ENCODE peak calls at places on chromosomes 13 and 19, in four cellular contexts. T is mammary epithelial cell, E is neural progenitor cell, Q is psoas muscle. J is an unnamed sample. For H3K9me3 and H3K4me1, the result is how much of the 10 kb centered on the place peaks cover.

GRCh38 chr19:7386308-7386707 is 37.6 kb downstream of the ARHGEF18 start:
- DNase-seq in E (no peak), Q (no peak), T (no peak), J (no peak)

GRCh38 chr19:7333198-7334118 is 15.3 kb upstream of the ARHGEF18 start:
- DNase-seq in Q (no peak), E (no peak), T (peak), J (no peak)

GRCh38 chr19:43798546-43799409 is 3.5 kb downstream of the LYPD5 start:
- DNase-seq in Q (peak), T (peak), E (peak), J (no peak)

GRCh38 chr13:81957121-81957520 is 1616.2 kb upstream of the SPRY2 start:
- DNase-seq in Q (no peak), T (no peak), E (peak), J (no peak)

GRCh38 chr13:100619940-100620339 is 31.4 kb upstream of the GGACT start:
- DNase-seq in E (no peak), Q (no peak), T (no peak), J (no peak)

GRCh38 chr19:9945319-9945966 is 9.1 kb upstream of the OLFM2 start:
- DNase-seq in E (peak), Q (peak), T (peak), J (peak)

GRCh38 chr19:55638864-55639359 is 1.9 kb upstream of the ZNF580 start:
- DNase-seq in E (peak), T (no peak), Q (peak), J (no peak)

GRCh38 chr19:31349160-31349881 is at the start of gene TSHZ3:
- DNase-seq in E (peak), Q (peak), T (peak), J (no peak)

GRCh38 chr19:3852614-3853254 is 16.1 kb downstream of the ZFR2 start:
- DNase-seq in T (peak), Q (no peak), E (no peak), J (no peak)

GRCh38 chr19:4216832-4217231 is 12.5 kb upstream of the EBI3 start:
- DNase-seq in E (no peak), T (no peak), Q (no peak), J (no peak)

GRCh38 chr13:20006206-20006605 is 47.7 kb downstream of the ZMYM2 start:
- DNase-seq in T (no peak), E (no peak), Q (no peak), J (no peak)

GRCh38 chr19:13953021-13953531 is 767 bp downstream of the DCAF15 start:
- DNase-seq in Q (no peak), T (peak), E (peak), J (no peak)

GRCh38 chr19:7739801-7740659 is 7.3 kb downstream of the CD209 start:
- DNase-seq in E (no peak), T (no peak), Q (no peak), J (no peak)

GRCh38 chr19:13839938-13840750 is 36.8 kb upstream of the NANOS3 start:
- DNase-seq in E (no peak), Q (peak), T (peak), J (peak)

GRCh38 chr13:30832377-30832776 is 73.7 kb upstream of the MEDAG start:
- DNase-seq in E (no peak), T (no peak), Q (no peak), J (no peak)

DNA sequence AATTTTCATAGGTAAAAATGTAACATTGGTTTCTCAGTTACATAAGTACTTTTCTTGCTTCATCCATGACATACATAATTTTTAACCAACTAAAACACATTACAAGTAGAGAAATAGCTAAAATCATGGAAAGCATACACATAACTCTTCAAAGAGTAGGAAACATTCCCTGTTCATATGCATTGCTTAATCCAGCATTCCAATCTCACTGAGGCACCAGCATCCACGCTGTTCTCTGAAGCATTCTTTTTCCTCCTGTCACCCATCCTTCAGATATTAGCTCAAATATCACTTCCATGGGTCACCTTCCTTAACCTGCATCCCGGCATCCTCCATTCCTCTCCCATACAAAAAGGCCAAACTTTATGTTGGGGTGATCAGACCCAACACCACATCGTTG is 79.1 kb downstream of the ZNF254 start:
- DNase-seq in Q (no peak), T (no peak), E (no peak), J (no peak)
- H3K9me3 ChIP-seq in Q (under half), T (under half), E (under half), J (under half)

GRCh38 chr13:79405831-79406596 is at the start of gene RBM26:
- DNase-seq in E (peak), Q (peak), T (peak), J (peak)
- H3K4me1 ChIP-seq in E (under half), Q (under half), T (under half), J (under half)

GRCh38 chr13:104181526-104182231 is 1115.5 kb upstream of the SLC10A2 start:
- DNase-seq in T (no peak), E (no peak), Q (no peak), J (no peak)
- H3K27ac ChIP-seq in T (no peak), E (no peak), Q (no peak), J (no peak)

GRCh38 chr13:79530270-79530669 is 49.3 kb downstream of the NDFIP2 start:
- DNase-seq in Q (no peak), T (no peak), E (no peak), J (no peak)

GRCh38 chr13:79527698-79528097 is 46.7 kb downstream of the NDFIP2 start:
- DNase-seq in Q (no peak), T (no peak), E (no peak), J (no peak)

GRCh38 chr13:79528356-79528755 is 47.4 kb downstream of the NDFIP2 start:
- DNase-seq in E (no peak), T (no peak), Q (no peak), J (no peak)

GRCh38 chr13:79531542-79532239 is 50.7 kb downstream of the NDFIP2 start:
- DNase-seq in T (no peak), Q (no peak), E (no peak), J (no peak)

GRCh38 chr13:79528759-79529191 is 47.8 kb downstream of the NDFIP2 start:
- DNase-seq in E (peak), Q (no peak), T (no peak), J (no peak)
- H3K9me3 ChIP-seq in E (under half), Q (under half), T (under half), J (under half)

DNA sequence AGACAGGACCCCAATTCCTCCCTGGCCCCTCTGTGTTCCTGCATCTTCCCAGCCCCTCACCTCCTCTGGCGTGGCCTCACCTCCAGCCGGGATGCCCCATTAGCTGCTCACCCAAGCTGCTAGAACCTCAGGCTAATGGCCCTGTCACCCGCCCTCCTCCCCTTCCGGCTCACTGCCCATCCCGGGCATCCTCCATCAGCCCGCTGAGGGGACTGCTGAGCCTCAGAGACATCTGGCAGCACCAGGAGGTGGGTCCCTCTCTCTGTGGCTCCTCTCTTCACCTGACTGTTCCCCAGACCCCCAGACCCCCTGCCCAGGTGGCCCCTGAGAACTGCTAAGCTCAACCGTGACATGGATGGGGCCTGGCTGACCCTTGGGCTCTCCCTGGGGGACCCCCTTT is 2.9 kb downstream of the FFAR1 start:
- DNase-seq in T (no peak), Q (no peak), E (no peak), J (no peak)
- H3K4me1 ChIP-seq in T (under half), Q (under half), E (under half), J (under half)

DNA sequence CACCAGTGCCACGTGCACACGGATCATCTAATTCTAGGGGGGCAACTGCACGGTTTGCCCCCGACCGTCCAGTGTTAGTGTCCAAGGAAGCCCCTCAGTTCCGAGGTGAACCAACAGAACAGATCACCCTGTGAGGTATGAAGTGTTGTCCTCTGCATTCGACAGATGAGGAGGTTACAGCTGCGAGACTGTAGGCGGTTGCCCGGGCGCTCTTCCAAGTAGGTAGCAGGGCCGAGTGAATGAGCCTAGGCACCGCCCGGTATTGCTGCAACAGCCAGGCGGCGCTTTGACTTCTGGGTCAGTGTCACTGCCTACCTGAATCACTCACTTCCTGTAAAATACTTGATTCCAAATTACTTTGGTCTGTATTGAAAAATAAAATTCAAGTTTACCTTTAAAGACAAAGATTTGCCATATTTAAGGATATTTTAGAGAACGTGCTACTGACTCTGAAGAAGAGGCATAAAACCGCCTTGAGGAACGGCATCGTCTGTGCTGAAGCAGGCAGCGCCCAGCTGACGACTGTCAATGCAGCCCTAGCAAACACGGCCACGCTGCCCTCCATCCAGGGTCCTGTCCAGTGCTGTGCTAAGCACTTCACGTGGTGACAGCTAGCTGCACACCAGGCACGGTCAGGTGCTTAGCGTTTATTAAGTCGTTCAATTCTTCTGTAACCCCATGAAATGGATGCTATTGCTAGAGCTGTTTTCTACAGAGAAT is 19.3 kb upstream of the RASA3 start:
- DNase-seq in Q (peak), E (no peak), T (peak), J (no peak)
- H3K27ac ChIP-seq in Q (no peak), E (no peak), T (no peak), J (no peak)

J was measured in ascending aorta.